ENCODE peak calls at places on chromosomes 3 and 15, in nine cellular contexts. K, P, V, N, X, D, W, M and B are unnamed samples.
A peak's percentile ranks its signal among the peaks of the same experiment; 100 is the strongest.

GRCh38 chr3:126676919-126677705 is 22.2 kb upstream of the TXNRD3 start:
- DNase-seq in K (peak; percentile 82), P (no peak), V (no peak), N (peak; percentile 59), X (no peak), D (no peak), W (no peak), M (no peak), B (no peak)

GRCh38 chr15:40297356-40297755 is 10.4 kb downstream of the PLCB2 start:
- DNase-seq in K (no peak), P (no peak), V (no peak), N (no peak), X (no peak), D (no peak), W (no peak), M (no peak), B (no peak)

GRCh38 chr15:70309035-70309434 is 211.3 kb upstream of the TLE3 start:
- DNase-seq in K (no peak), P (no peak), V (no peak), N (no peak), X (no peak), D (no peak), W (no peak), M (no peak), B (no peak)

GRCh38 chr3:155390361-155390760 is 96.9 kb upstream of the STRIT1 start:
- DNase-seq in K (no peak), P (no peak), V (no peak), N (no peak), X (no peak), D (no peak), W (no peak), M (no peak), B (no peak)

GRCh38 chr15:48582472-48583235 is 62.9 kb downstream of the FBN1 start:
- DNase-seq in K (no peak), P (no peak), V (peak; percentile 58), N (peak; percentile 83), X (no peak), D (no peak), W (no peak), M (peak; percentile 92), B (no peak)

GRCh38 chr3:183502782-183503181 is 52.7 kb downstream of the KLHL6 start:
- DNase-seq in K (no peak), P (no peak), V (no peak), N (no peak), X (peak; percentile 53), D (no peak), W (no peak), M (peak; percentile 40), B (no peak)

GRCh38 chr3:42491876-42492507 is 10.5 kb upstream of the VIPR1 start:
- DNase-seq in K (peak; percentile 74), P (no peak), V (no peak), N (no peak), X (peak; percentile 28), D (peak; percentile 6), W (no peak), M (no peak), B (no peak)

GRCh38 chr3:194124221-194124620 is 11.7 kb upstream of the HES1 start:
- DNase-seq in K (no peak), P (no peak), V (no peak), N (no peak), X (no peak), D (no peak), W (no peak), M (no peak), B (no peak)

GRCh38 chr3:182636646-182637045 is 156.7 kb upstream of the ATP11B start:
- DNase-seq in K (no peak), P (no peak), V (peak; percentile 73), N (no peak), X (no peak), D (no peak), W (no peak), M (no peak), B (no peak)

GRCh38 chr3:45653205-45653604 is 36.0 kb upstream of the SACM1L start:
- DNase-seq in K (no peak), P (no peak), V (no peak), N (no peak), X (no peak), D (no peak), W (no peak), M (no peak), B (no peak)
- H3K4me1 ChIP-seq in K (peaks cover 8% of the 10 kb centered on the region), P (no peaks in the 10 kb centered on the region), V (peaks cover 9% of the 10 kb centered on the region), N (peaks cover 20% of the 10 kb centered on the region), X (peaks cover 24% of the 10 kb centered on the region), D (peaks cover 5% of the 10 kb centered on the region), W (peaks cover 54% of the 10 kb centered on the region), M (peaks cover 20% of the 10 kb centered on the region), B (no peaks in the 10 kb centered on the region)

GRCh38 chr15:22903427-22903826 is 65.0 kb downstream of the NIPA2 start:
- DNase-seq in K (no peak), P (no peak), V (no peak), N (no peak), X (no peak), D (no peak), W (no peak), M (no peak), B (no peak)

GRCh38 chr15:22903961-22904534 is 65.6 kb downstream of the NIPA2 start:
- DNase-seq in K (no peak), P (no peak), V (no peak), N (no peak), X (no peak), D (no peak), W (no peak), M (no peak), B (no peak)

GRCh38 chr15:22902981-22903380 is 64.5 kb downstream of the NIPA2 start:
- DNase-seq in K (no peak), P (no peak), V (no peak), N (no peak), X (no peak), D (no peak), W (no peak), M (no peak), B (no peak)

GRCh38 chr15:22902046-22902445 is 63.6 kb downstream of the NIPA2 start:
- DNase-seq in K (no peak), P (no peak), V (no peak), N (no peak), X (no peak), D (no peak), W (no peak), M (no peak), B (no peak)

DNA sequence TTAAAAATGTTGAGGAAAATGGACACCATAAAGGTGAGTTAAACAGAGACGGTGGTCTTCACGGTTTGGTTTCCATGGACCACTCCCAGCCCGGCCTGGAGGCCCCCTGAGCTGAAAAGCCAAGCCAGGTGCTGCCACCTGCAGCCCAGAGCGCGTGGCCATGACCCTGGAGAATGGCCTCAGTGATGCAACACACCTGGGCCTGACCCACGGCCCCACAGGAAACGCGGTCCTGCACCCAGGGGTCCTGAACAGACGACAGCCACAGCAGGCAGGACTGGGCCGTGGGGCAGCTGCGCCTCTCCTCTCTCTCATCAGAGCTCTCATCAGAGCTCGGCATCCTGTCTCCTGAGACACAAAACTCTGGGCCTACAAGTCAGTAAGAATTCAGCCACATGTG is 64.1 kb downstream of the NIPA2 start:
- DNase-seq in K (no peak), P (no peak), V (no peak), N (no peak), X (no peak), D (no peak), W (no peak), M (no peak), B (no peak)
- TF ChIP-seq CTCF in K (no peak), P (no peak), V (peak; percentile 3), N (no peak), X (no peak), D (no peak), W (no peak), M (no peak), B (no peak)

GRCh38 chr3:137760341-137761098 is 3.6 kb upstream of the SOX14 start:
- DNase-seq in K (no peak), P (no peak), V (no peak), N (no peak), X (no peak), D (no peak), W (no peak), M (no peak), B (no peak)

GRCh38 chr3:137763594-137763938 is 549 bp upstream of the SOX14 start:
- DNase-seq in K (no peak), P (no peak), V (no peak), N (no peak), X (no peak), D (no peak), W (no peak), M (no peak), B (no peak)

GRCh38 chr3:137761099-137761562 is 3.0 kb upstream of the SOX14 start:
- DNase-seq in K (no peak), P (no peak), V (no peak), N (no peak), X (no peak), D (no peak), W (no peak), M (no peak), B (no peak)

GRCh38 chr3:137762674-137763593 is 1.2 kb upstream of the SOX14 start:
- DNase-seq in K (no peak), P (no peak), V (no peak), N (no peak), X (no peak), D (no peak), W (no peak), M (no peak), B (no peak)

GRCh38 chr3:137761563-137762503 is 2.3 kb upstream of the SOX14 start:
- DNase-seq in K (no peak), P (no peak), V (no peak), N (no peak), X (no peak), D (no peak), W (no peak), M (no peak), B (no peak)
- H3K4me1 ChIP-seq in K (peaks cover 17% of the 10 kb centered on the region), P (no peaks in the 10 kb centered on the region), V (peaks cover 4% of the 10 kb centered on the region), N (no peaks in the 10 kb centered on the region), X (no peaks in the 10 kb centered on the region), D (no peaks in the 10 kb centered on the region), W (peaks cover 21% of the 10 kb centered on the region), M (no peaks in the 10 kb centered on the region), B (no peaks in the 10 kb centered on the region)

GRCh38 chr15:55800216-55800615 is 57.3 kb upstream of the PRTG start:
- DNase-seq in K (no peak), P (no peak), V (no peak), N (no peak), X (no peak), D (no peak), W (no peak), M (no peak), B (no peak)

GRCh38 chr15:55799287-55800212 is 56.6 kb upstream of the PRTG start:
- DNase-seq in K (no peak), P (peak; percentile 86), V (no peak), N (peak; percentile 52), X (no peak), D (peak; percentile 30), W (peak; percentile 19), M (peak; percentile 64), B (peak; percentile 81)

DNA sequence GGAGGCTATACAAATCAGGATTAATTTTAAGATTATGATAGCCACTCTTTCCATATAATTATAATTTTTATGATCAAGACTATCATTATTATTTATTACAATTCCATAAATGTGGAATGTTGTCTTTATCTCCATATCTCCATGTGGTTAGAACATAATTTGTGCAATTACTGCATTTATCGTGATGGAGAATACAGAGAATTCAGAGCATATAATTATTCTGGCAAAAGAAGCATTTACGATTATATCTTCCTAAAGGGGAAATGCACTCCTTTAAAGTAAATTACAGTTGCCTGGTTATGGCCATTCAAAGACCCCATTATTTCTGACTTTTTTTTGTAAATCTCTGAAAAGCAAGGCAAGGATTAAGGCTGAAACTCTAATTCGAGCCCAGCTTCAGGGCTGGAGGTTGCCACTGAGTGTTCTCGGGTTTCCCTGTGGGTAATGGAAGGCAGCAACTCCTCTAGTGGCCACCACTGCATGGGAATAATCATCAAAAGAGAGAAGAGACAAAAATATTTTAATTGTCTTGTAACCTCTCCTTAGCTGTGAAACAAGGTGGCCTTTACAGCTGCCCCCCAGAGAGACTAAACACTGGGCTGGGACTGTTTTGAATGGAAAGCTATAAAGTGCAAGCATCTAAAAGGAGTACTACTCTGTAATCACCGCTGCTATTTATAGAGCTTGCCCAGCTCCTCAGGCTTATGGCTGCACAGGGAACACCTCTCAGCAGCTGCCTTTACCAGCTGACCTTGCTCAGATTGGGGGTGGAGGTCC is 59.8 kb upstream of the PRTG start:
- DNase-seq in K (no peak), P (peak; percentile 68), V (no peak), N (no peak), X (no peak), D (no peak), W (no peak), M (no peak), B (no peak)
- TF ChIP-seq CTCF in K (no peak), P (no peak), V (no peak), N (no peak), X (no peak), D (no peak), W (no peak), M (no peak), B (no peak)